ENCODE peak calls at places on chromosomes 16 and 17, in ten cellular contexts. One of them, this sample, is unnamed.

GRCh38 chr16:3235856-3236669 is 1.1 kb upstream of the ZNF200 start:
- DNase-seq in uterus: peak; percentile 37
- DNase-seq in HCEC 1CT: no peak
- DNase-seq in mucosa of gallbladder: peak; percentile 21
- DNase-seq in WTC11: peak; percentile 59
- DNase-seq in bronchial epithelial cell: no peak
- DNase-seq in stimulated activated naive CD8-positive, alpha-beta T cell treated with anti-CD3 and anti-CD28 coated beads, Interleukin-15, amount 100 ng/mL, for 72 hours: no peak
- DNase-seq in activated naive CD8-positive, alpha-beta T cell treated with anti-CD3 and anti-CD28 coated beads for 36 hours: peak; percentile 19
- DNase-seq in A673: peak; percentile 31
- DNase-seq in HTR-8/SVneo: no peak
- DNase-seq in this sample: no peak

GRCh38 chr17:76498886-76499667 is 2.1 kb downstream of the RHBDF2 start:
- DNase-seq in uterus: no peak
- DNase-seq in HCEC 1CT: no peak
- DNase-seq in mucosa of gallbladder: no peak
- DNase-seq in WTC11: no peak
- DNase-seq in bronchial epithelial cell: peak; percentile 41
- DNase-seq in stimulated activated naive CD8-positive, alpha-beta T cell treated with anti-CD3 and anti-CD28 coated beads, Interleukin-15, amount 100 ng/mL, for 72 hours: no peak
- DNase-seq in activated naive CD8-positive, alpha-beta T cell treated with anti-CD3 and anti-CD28 coated beads for 36 hours: no peak
- DNase-seq in A673: no peak
- DNase-seq in HTR-8/SVneo: no peak
- DNase-seq in this sample: no peak

GRCh38 chr16:68475071-68475470 is 26.8 kb upstream of the SMPD3 start:
- DNase-seq in uterus: no peak
- DNase-seq in HCEC 1CT: no peak
- DNase-seq in mucosa of gallbladder: peak; percentile 34
- DNase-seq in WTC11: no peak
- DNase-seq in bronchial epithelial cell: peak; percentile 88
- DNase-seq in stimulated activated naive CD8-positive, alpha-beta T cell treated with anti-CD3 and anti-CD28 coated beads, Interleukin-15, amount 100 ng/mL, for 72 hours: no peak
- DNase-seq in activated naive CD8-positive, alpha-beta T cell treated with anti-CD3 and anti-CD28 coated beads for 36 hours: no peak
- DNase-seq in A673: no peak
- DNase-seq in HTR-8/SVneo: no peak
- DNase-seq in this sample: no peak

GRCh38 chr16:58658796-58659211 is 25.8 kb downstream of the SLC38A7 start:
- DNase-seq in uterus: no peak
- DNase-seq in HCEC 1CT: peak; percentile 51
- DNase-seq in mucosa of gallbladder: no peak
- DNase-seq in WTC11: no peak
- DNase-seq in bronchial epithelial cell: no peak
- DNase-seq in stimulated activated naive CD8-positive, alpha-beta T cell treated with anti-CD3 and anti-CD28 coated beads, Interleukin-15, amount 100 ng/mL, for 72 hours: no peak
- DNase-seq in activated naive CD8-positive, alpha-beta T cell treated with anti-CD3 and anti-CD28 coated beads for 36 hours: no peak
- DNase-seq in A673: no peak
- DNase-seq in HTR-8/SVneo: no peak
- DNase-seq in this sample: peak; percentile 9

GRCh38 chr17:79837888-79838540 is 1.2 kb downstream of the CBX4 start:
- DNase-seq in uterus: no peak
- DNase-seq in HCEC 1CT: no peak
- DNase-seq in mucosa of gallbladder: no peak
- DNase-seq in WTC11: no peak
- DNase-seq in bronchial epithelial cell: no peak
- DNase-seq in stimulated activated naive CD8-positive, alpha-beta T cell treated with anti-CD3 and anti-CD28 coated beads, Interleukin-15, amount 100 ng/mL, for 72 hours: no peak
- DNase-seq in activated naive CD8-positive, alpha-beta T cell treated with anti-CD3 and anti-CD28 coated beads for 36 hours: peak; percentile 31
- DNase-seq in A673: no peak
- DNase-seq in HTR-8/SVneo: no peak
- DNase-seq in this sample: no peak

GRCh38 chr17:29140051-29140582 is 40.1 kb downstream of the MYO18A start:
- DNase-seq in uterus: peak; percentile 85
- DNase-seq in HCEC 1CT: peak; percentile 80
- DNase-seq in mucosa of gallbladder: peak; percentile 82
- DNase-seq in WTC11: peak; percentile 83
- DNase-seq in bronchial epithelial cell: peak; percentile 50
- DNase-seq in stimulated activated naive CD8-positive, alpha-beta T cell treated with anti-CD3 and anti-CD28 coated beads, Interleukin-15, amount 100 ng/mL, for 72 hours: peak; percentile 77
- DNase-seq in activated naive CD8-positive, alpha-beta T cell treated with anti-CD3 and anti-CD28 coated beads for 36 hours: peak; percentile 87
- DNase-seq in A673: peak; percentile 42
- DNase-seq in HTR-8/SVneo: no peak
- DNase-seq in this sample: peak; percentile 64

GRCh38 chr16:58021661-58022551 is 3.6 kb upstream of the MMP15 start:
- DNase-seq in uterus: no peak
- DNase-seq in HCEC 1CT: peak; percentile 62
- DNase-seq in mucosa of gallbladder: no peak
- DNase-seq in WTC11: no peak
- DNase-seq in bronchial epithelial cell: peak; percentile 68
- DNase-seq in stimulated activated naive CD8-positive, alpha-beta T cell treated with anti-CD3 and anti-CD28 coated beads, Interleukin-15, amount 100 ng/mL, for 72 hours: no peak
- DNase-seq in activated naive CD8-positive, alpha-beta T cell treated with anti-CD3 and anti-CD28 coated beads for 36 hours: no peak
- DNase-seq in A673: no peak
- DNase-seq in HTR-8/SVneo: no peak
- DNase-seq in this sample: no peak

GRCh38 chr16:3912373-3912772 is 31.9 kb upstream of the CREBBP start:
- DNase-seq in uterus: no peak
- DNase-seq in HCEC 1CT: no peak
- DNase-seq in mucosa of gallbladder: no peak
- DNase-seq in WTC11: no peak
- DNase-seq in bronchial epithelial cell: no peak
- DNase-seq in stimulated activated naive CD8-positive, alpha-beta T cell treated with anti-CD3 and anti-CD28 coated beads, Interleukin-15, amount 100 ng/mL, for 72 hours: no peak
- DNase-seq in activated naive CD8-positive, alpha-beta T cell treated with anti-CD3 and anti-CD28 coated beads for 36 hours: no peak
- DNase-seq in A673: no peak
- DNase-seq in HTR-8/SVneo: no peak
- DNase-seq in this sample: no peak

GRCh38 chr16:85363881-85364280 is 249.2 kb upstream of the GSE1 start:
- DNase-seq in uterus: no peak
- DNase-seq in HCEC 1CT: no peak
- DNase-seq in mucosa of gallbladder: no peak
- DNase-seq in WTC11: no peak
- DNase-seq in bronchial epithelial cell: no peak
- DNase-seq in stimulated activated naive CD8-positive, alpha-beta T cell treated with anti-CD3 and anti-CD28 coated beads, Interleukin-15, amount 100 ng/mL, for 72 hours: no peak
- DNase-seq in activated naive CD8-positive, alpha-beta T cell treated with anti-CD3 and anti-CD28 coated beads for 36 hours: no peak
- DNase-seq in A673: no peak
- DNase-seq in HTR-8/SVneo: no peak
- DNase-seq in this sample: no peak

GRCh38 chr17:63985387-63986140 is 12.6 kb upstream of the PRR29 start:
- DNase-seq in uterus: no peak
- DNase-seq in HCEC 1CT: no peak
- DNase-seq in mucosa of gallbladder: no peak
- DNase-seq in WTC11: peak; percentile 48
- DNase-seq in bronchial epithelial cell: no peak
- DNase-seq in stimulated activated naive CD8-positive, alpha-beta T cell treated with anti-CD3 and anti-CD28 coated beads, Interleukin-15, amount 100 ng/mL, for 72 hours: no peak
- DNase-seq in activated naive CD8-positive, alpha-beta T cell treated with anti-CD3 and anti-CD28 coated beads for 36 hours: no peak
- DNase-seq in A673: no peak
- DNase-seq in HTR-8/SVneo: no peak
- DNase-seq in this sample: no peak

GRCh38 chr17:45156242-45156641 is 5.4 kb upstream of the HEXIM2 start:
- DNase-seq in uterus: no peak
- DNase-seq in HCEC 1CT: no peak
- DNase-seq in mucosa of gallbladder: no peak
- DNase-seq in WTC11: no peak
- DNase-seq in bronchial epithelial cell: no peak
- DNase-seq in stimulated activated naive CD8-positive, alpha-beta T cell treated with anti-CD3 and anti-CD28 coated beads, Interleukin-15, amount 100 ng/mL, for 72 hours: no peak
- DNase-seq in activated naive CD8-positive, alpha-beta T cell treated with anti-CD3 and anti-CD28 coated beads for 36 hours: no peak
- DNase-seq in A673: no peak
- DNase-seq in HTR-8/SVneo: no peak
- DNase-seq in this sample: no peak

GRCh38 chr16:50025544-50025931 is 513 bp downstream of the CNEP1R1 start:
- DNase-seq in uterus: no peak
- DNase-seq in HCEC 1CT: no peak
- DNase-seq in mucosa of gallbladder: no peak
- DNase-seq in WTC11: no peak
- DNase-seq in bronchial epithelial cell: peak; percentile 23
- DNase-seq in stimulated activated naive CD8-positive, alpha-beta T cell treated with anti-CD3 and anti-CD28 coated beads, Interleukin-15, amount 100 ng/mL, for 72 hours: peak; percentile 34
- DNase-seq in activated naive CD8-positive, alpha-beta T cell treated with anti-CD3 and anti-CD28 coated beads for 36 hours: no peak
- DNase-seq in A673: peak; percentile 36
- DNase-seq in HTR-8/SVneo: peak; percentile 15
- DNase-seq in this sample: peak; percentile 55

GRCh38 chr17:79993390-79994221 is 42.1 kb downstream of the TBC1D16 start:
- DNase-seq in uterus: peak; percentile 91
- DNase-seq in HCEC 1CT: peak; percentile 83
- DNase-seq in mucosa of gallbladder: peak; percentile 79
- DNase-seq in WTC11: peak; percentile 68
- DNase-seq in bronchial epithelial cell: peak; percentile 83
- DNase-seq in stimulated activated naive CD8-positive, alpha-beta T cell treated with anti-CD3 and anti-CD28 coated beads, Interleukin-15, amount 100 ng/mL, for 72 hours: peak; percentile 75
- DNase-seq in activated naive CD8-positive, alpha-beta T cell treated with anti-CD3 and anti-CD28 coated beads for 36 hours: peak; percentile 83
- DNase-seq in A673: peak; percentile 45
- DNase-seq in HTR-8/SVneo: no peak
- DNase-seq in this sample: peak; percentile 82

This sample was measured in KBM-7.